ENCODE peak calls at places on chromosomes 16 and 17, in five cellular contexts. B, W, T, U and I are unnamed samples. For H3K4me1, the result is how much of the 10 kb centered on the place peaks cover.

GRCh38 chr17:73907601-73907910 is 263.3 kb upstream of the SDK2 start:
- DNase-seq in B (no peak), W (no peak), T (no peak), U (no peak), I (no peak)

GRCh38 chr16:54627616-54628015 is 303.0 kb upstream of the IRX5 start:
- DNase-seq in B (no peak), W (no peak), T (no peak), U (no peak), I (no peak)

GRCh38 chr17:43142153-43142552 is 17.0 kb upstream of the BRCA1 start:
- DNase-seq in B (no peak), W (no peak), T (no peak), U (no peak), I (no peak)

GRCh38 chr16:59067207-59067606 is 333.1 kb upstream of the GOT2 start:
- DNase-seq in B (no peak), W (no peak), T (no peak), U (no peak), I (no peak)

GRCh38 chr16:57152096-57153093 is 33.4 kb downstream of the PSME3IP1 start:
- DNase-seq in B (no peak), W (no peak), T (no peak), U (no peak), I (no peak)

GRCh38 chr16:89442990-89443726 is 47.2 kb downstream of the ANKRD11 start:
- DNase-seq in B (peak), W (no peak), T (peak), U (no peak), I (no peak)

GRCh38 chr16:66271074-66272060 is 95.1 kb upstream of the CDH5 start:
- DNase-seq in B (no peak), W (no peak), T (no peak), U (no peak), I (no peak)

GRCh38 chr16:15827299-15827698 is 29.5 kb downstream of the MYH11 start:
- DNase-seq in B (no peak), W (no peak), T (no peak), U (no peak), I (no peak)

GRCh38 chr17:2694381-2695242 is 17.0 kb downstream of the CLUH start:
- DNase-seq in B (no peak), W (no peak), T (peak), U (peak), I (no peak)

GRCh38 chr17:7922499-7923289 is 6.6 kb upstream of the RNF227 start:
- DNase-seq in B (peak), W (peak), T (peak), U (peak), I (peak)

GRCh38 chr17:45946841-45947256 is 52.2 kb upstream of the STH start:
- DNase-seq in B (no peak), W (no peak), T (no peak), U (no peak), I (no peak)

GRCh38 chr16:78665373-78665772 is 565.9 kb downstream of the WWOX start:
- DNase-seq in B (no peak), W (no peak), T (no peak), U (no peak), I (no peak)

GRCh38 chr16:6629110-6629509 is 703.5 kb upstream of the RBFOX1 start:
- DNase-seq in B (no peak), W (no peak), T (no peak), U (no peak), I (no peak)

GRCh38 chr17:20721151-20721550 is 141.6 kb downstream of the CDRT15L2 start:
- DNase-seq in B (no peak), W (no peak), T (no peak), U (no peak), I (no peak)

GRCh38 chr16:19718624-19718965 is 524 bp downstream of the IQCK start:
- DNase-seq in B (no peak), W (peak), T (peak), U (peak), I (no peak)

GRCh38 chr17:36494674-36495073 is 8.2 kb downstream of the ZNHIT3 start:
- DNase-seq in B (no peak), W (no peak), T (no peak), U (no peak), I (no peak)

GRCh38 chr16:4982056-4982867 is 24.1 kb downstream of the SEC14L5 start:
- DNase-seq in B (no peak), W (no peak), T (no peak), U (peak), I (no peak)

GRCh38 chr16:84166796-84167695 is 19.8 kb downstream of the TAF1C start:
- DNase-seq in B (no peak), W (peak), T (no peak), U (no peak), I (no peak)

GRCh38 chr17:521561-522325 is 169.1 kb upstream of the RPH3AL start:
- DNase-seq in B (no peak), W (no peak), T (no peak), U (no peak), I (no peak)

GRCh38 chr16:30761427-30761927 is 385 bp downstream of the CFAP119 start:
- DNase-seq in B (no peak), W (peak), T (peak), U (peak), I (peak)

GRCh38 chr17:30236807-30237206 is 1.3 kb upstream of the SLC6A4 start:
- DNase-seq in B (peak), W (peak), T (peak), U (peak), I (no peak)

GRCh38 chr16:177394-177822 is 928 bp downstream of the HBA1 start:
- DNase-seq in B (no peak), W (no peak), T (no peak), U (no peak), I (no peak)

GRCh38 chr16:11310997-11311561 is 29.9 kb upstream of the PRM1 start:
- DNase-seq in B (no peak), W (no peak), T (no peak), U (no peak), I (peak)

GRCh38 chr17:29060475-29060874 is 17.5 kb downstream of the PIPOX start:
- DNase-seq in B (peak), W (no peak), T (no peak), U (no peak), I (no peak)

GRCh38 chr16:73669535-73670274 is 621.8 kb upstream of the ZFHX3 start:
- DNase-seq in B (no peak), W (no peak), T (no peak), U (no peak), I (no peak)

GRCh38 chr16:55436587-55436986 is 42.4 kb upstream of the MMP2 start:
- DNase-seq in B (no peak), W (no peak), T (no peak), U (no peak), I (no peak)

GRCh38 chr16:27223226-27223610 is 19.9 kb downstream of the KDM8 start:
- DNase-seq in B (no peak), W (no peak), T (no peak), U (no peak), I (no peak)
- H3K4me1 ChIP-seq in B (under half), W (under half), T (under half), U (under half), I (under half)

DNA sequence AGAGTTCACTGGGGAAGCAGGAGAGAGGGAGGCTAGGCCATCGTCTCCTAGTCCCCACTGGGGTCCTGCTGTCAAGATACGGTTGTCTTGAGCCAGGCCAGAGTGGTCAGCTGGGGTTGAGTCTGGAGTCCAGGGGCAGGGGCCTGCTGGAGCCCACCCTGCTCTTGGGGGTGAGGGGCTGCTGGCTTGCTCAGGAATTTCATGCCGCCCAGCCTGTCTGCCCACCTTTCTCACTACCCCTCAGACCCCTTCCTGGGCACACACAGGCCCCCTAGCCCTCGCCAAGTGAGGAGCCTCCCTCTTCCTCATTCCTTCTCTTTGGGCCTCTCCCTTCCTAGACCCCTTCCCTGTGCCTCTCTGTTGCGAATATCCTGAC is 1.3 kb downstream of the TRAF7 start:
- DNase-seq in B (no peak), W (peak), T (no peak), U (no peak), I (no peak)
- H3K4me1 ChIP-seq in B (under half), W (under half), T (half or more), U (under half), I (half or more)

GRCh38 chr17:17076066-17076465 is 33.8 kb downstream of the MPRIP start:
- DNase-seq in B (peak), W (no peak), T (no peak), U (no peak), I (no peak)

GRCh38 chr17:17077861-17078732 is 35.8 kb downstream of the MPRIP start:
- DNase-seq in B (peak), W (no peak), T (peak), U (peak), I (no peak)

GRCh38 chr17:17075037-17075755 is 32.9 kb downstream of the MPRIP start:
- DNase-seq in B (peak), W (no peak), T (no peak), U (peak), I (no peak)

GRCh38 chr17:17078832-17079231 is 36.6 kb downstream of the MPRIP start:
- DNase-seq in B (peak), W (no peak), T (no peak), U (peak), I (no peak)

GRCh38 chr17:17077101-17077500 is 34.8 kb downstream of the MPRIP start:
- DNase-seq in B (peak), W (no peak), T (no peak), U (no peak), I (no peak)
- H3K4me1 ChIP-seq in B (under half), W (under half), T (under half), U (under half), I (under half)

DNA sequence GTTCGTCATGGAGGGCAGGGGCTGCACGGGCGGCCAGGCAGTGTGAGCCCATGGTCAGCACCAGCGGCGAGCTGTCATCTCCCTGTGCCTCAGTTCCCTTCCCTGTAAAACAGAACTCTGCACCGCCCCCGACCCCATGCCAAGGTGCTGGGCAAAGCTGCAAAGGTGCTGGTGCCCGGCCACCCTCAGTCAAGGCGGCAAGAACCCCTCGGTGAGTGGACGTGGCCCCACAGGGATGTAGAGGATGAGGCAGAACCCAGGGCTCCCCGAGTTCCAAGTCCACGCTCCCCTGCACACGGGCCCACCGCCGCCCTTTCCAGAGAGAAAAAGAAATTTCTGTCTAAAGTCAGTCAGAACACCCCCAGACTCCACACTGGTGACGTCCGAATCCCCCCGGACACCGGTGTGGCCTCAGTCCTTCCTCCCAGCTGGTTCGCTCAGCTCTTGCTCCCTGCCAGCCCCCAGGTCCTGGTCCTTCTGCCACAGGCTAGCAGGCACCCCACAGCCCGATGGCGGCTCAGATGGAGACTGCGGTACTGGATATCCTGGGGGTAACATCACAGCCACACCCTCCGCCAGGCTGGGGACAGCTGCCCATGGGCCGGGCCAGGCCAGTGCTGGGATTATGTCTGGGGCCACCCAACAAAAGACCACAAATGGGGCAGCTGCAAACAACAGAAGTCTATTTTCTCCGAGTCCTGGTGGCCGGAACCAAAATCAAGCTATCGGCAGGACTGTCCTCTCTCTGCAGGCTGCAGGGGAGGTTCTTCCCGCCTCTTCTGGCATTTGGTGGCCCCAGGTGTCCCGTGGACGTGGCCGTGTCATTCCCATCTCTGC is 14.4 kb upstream of the BAHCC1 start:
- DNase-seq in B (no peak), W (no peak), T (no peak), U (no peak), I (no peak)
- H3K4me1 ChIP-seq in B (under half), W (under half), T (under half), U (under half), I (under half)

DNA sequence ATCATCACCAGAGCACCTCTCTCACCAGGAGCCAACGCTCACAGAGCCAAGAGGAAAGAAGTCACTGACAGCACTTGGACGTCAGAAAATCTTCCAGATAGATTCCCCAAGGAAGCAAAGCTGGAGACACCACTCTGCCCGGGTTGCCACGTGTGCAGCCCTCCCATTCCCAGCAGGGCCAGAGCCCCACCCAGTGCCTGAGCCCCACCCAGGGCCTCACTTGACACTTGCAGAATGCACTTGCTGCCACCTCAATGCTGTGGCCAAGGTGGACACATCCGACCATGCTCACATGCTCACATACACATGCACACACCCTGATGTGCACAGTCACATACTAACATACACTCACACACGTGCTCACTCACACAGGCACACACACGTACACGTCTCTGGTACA is 240.7 kb downstream of the RBFOX3 start:
- DNase-seq in B (no peak), W (no peak), T (no peak), U (no peak), I (no peak)
- H3K4me1 ChIP-seq in B (under half), W (under half), T (under half), U (under half), I (under half)

DNA sequence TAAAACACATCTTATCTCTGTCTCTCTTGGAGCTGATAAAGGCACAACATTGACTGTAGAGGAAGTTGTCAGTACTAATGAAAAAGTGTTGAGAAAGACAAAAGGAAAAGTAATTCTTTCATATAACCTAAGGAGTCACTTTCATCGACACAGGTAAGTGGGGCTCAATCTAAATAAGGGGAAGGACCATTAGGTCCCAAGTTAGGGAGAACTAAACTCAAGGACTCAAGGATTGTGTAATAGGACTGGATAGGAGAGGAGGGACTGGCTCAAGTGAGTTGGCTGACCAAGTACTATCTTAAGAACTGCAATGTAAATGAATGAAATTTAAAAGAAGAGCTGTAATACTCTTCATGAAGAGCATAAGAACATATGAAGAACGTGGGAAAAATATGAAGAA is 55.7 kb downstream of the GRB7 start:
- DNase-seq in B (no peak), W (no peak), T (no peak), U (no peak), I (no peak)
- H3K4me1 ChIP-seq in B (under half), W (under half), T (under half), U (under half), I (half or more)